ENCODE peak calls at places on chromosomes 7 and 10, in four cellular contexts. S, O, X and K are unnamed samples.

GRCh38 chr7:110043514-110043913 is 1047.4 kb upstream of the LRRN3 start:
- DNase-seq in S (no peak), O (no peak), X (no peak), K (no peak)

GRCh38 chr10:88473989-88474883 is 108.9 kb downstream of the RNLS start:
- DNase-seq in S (no peak), O (no peak), X (no peak), K (no peak)

GRCh38 chr7:100167912-100168323 is 499 bp downstream of the GAL3ST4 start:
- DNase-seq in S (no peak), O (no peak), X (no peak), K (peak)

GRCh38 chr7:37942934-37943610 is 22.6 kb downstream of the EPDR1 start:
- DNase-seq in X (no peak), O (no peak), S (no peak), K (no peak)

GRCh38 chr7:158015403-158016116 is 572.1 kb downstream of the PTPRN2 start:
- DNase-seq in X (no peak), O (peak), S (no peak), K (no peak)

GRCh38 chr10:47380341-47381215 is 3.5 kb downstream of the ZNF488 start:
- DNase-seq in X (no peak), S (no peak), O (peak), K (no peak)

GRCh38 chr7:27179030-27179429 is 4.9 kb upstream of the HOXA10 start:
- DNase-seq in X (no peak), O (no peak), S (no peak), K (no peak)

GRCh38 chr7:158573310-158573709 is 14.3 kb downstream of the PTPRN2 start:
- DNase-seq in X (no peak), S (no peak), O (no peak), K (no peak)

GRCh38 chr10:131591936-131592335 is 280.4 kb upstream of the TCERG1L start:
- DNase-seq in S (no peak), O (no peak), X (no peak), K (no peak)

GRCh38 chr10:102615361-102615760 is 28.9 kb upstream of the TRIM8 start:
- DNase-seq in O (no peak), X (no peak), S (no peak), K (no peak)

GRCh38 chr7:73599916-73600315 is 21.5 kb upstream of the TBL2 start:
- DNase-seq in X (no peak), S (no peak), O (no peak), K (no peak)

GRCh38 chr7:45973725-45974532 is 52.9 kb upstream of the IGFBP3 start:
- DNase-seq in O (no peak), X (no peak), S (no peak), K (no peak)

GRCh38 chr10:104548090-104548489 is 93.0 kb upstream of the SORCS3 start:
- DNase-seq in S (no peak), O (peak), X (no peak), K (peak)

GRCh38 chr7:29748286-29749099 is 57.8 kb upstream of the WIPF3 start:
- DNase-seq in X (peak), O (no peak), S (no peak), K (peak)

GRCh38 chr7:112715525-112715924 is 74.7 kb downstream of the TMEM168 start:
- DNase-seq in X (no peak), S (no peak), O (no peak), K (no peak)

GRCh38 chr7:151808296-151809155 is 68.4 kb downstream of the PRKAG2 start:
- DNase-seq in O (no peak), S (no peak), X (no peak), K (no peak)

GRCh38 chr7:28986723-28987122 is 28.6 kb upstream of the TRIL start:
- DNase-seq in O (no peak), X (no peak), S (no peak), K (peak)

GRCh38 chr7:4689668-4690067 is 7.6 kb downstream of the FOXK1 start:
- DNase-seq in S (no peak), X (no peak), O (no peak), K (no peak)

GRCh38 chr10:118708571-118708970 is 46.2 kb downstream of the CACUL1 start:
- DNase-seq in X (no peak), O (no peak), S (no peak), K (no peak)

GRCh38 chr10:93334901-93335312 is 147.2 kb downstream of the MYOF start:
- DNase-seq in X (peak), S (peak), O (no peak), K (peak)

GRCh38 chr10:75643405-75643804 is 212.0 kb downstream of the LRMDA start:
- DNase-seq in X (no peak), O (no peak), S (no peak), K (no peak)

GRCh38 chr10:633279-634245 is 55.9 kb downstream of the DIP2C start:
- DNase-seq in X (no peak), S (no peak), O (no peak), K (no peak)

GRCh38 chr7:132575336-132575986 is 809 bp downstream of the PLXNA4 start:
- DNase-seq in X (no peak), S (no peak), O (no peak), K (peak)

GRCh38 chr10:12638103-12638502 is 288.8 kb downstream of the CAMK1D start:
- DNase-seq in X (peak), S (no peak), O (no peak), K (peak)

GRCh38 chr7:20350996-20351692 is 20.4 kb downstream of the ITGB8 start:
- DNase-seq in S (no peak), O (no peak), X (no peak), K (no peak)

GRCh38 chr10:78299861-78300453 is 266.3 kb downstream of the RPS24 start:
- DNase-seq in O (peak), S (no peak), X (no peak), K (no peak)